ENCODE peak calls at places on chromosome 9, in seven cellular contexts. C, K, A, S, L, E and I are unnamed samples. For H3K9me3 and H3K36me3, the result is how much of the 10 kb centered on the place peaks cover.

GRCh38 chr9:121267689-121268597 is at the start of gene GSN:
- DNase-seq in C (no peak), K (peak), A (peak), S (peak), L (peak), E (peak), I (no peak)

GRCh38 chr9:82539126-82539525 is 523.8 kb downstream of the RASEF start:
- DNase-seq in C (no peak), K (no peak), A (no peak), S (no peak), L (no peak), E (no peak), I (no peak)

GRCh38 chr9:125189011-125189360 is 617 bp downstream of the PPP6C start:
- DNase-seq in C (no peak), K (peak), A (no peak), S (no peak), L (no peak), E (no peak), I (no peak)

GRCh38 chr9:116572095-116572748 is 114.9 kb upstream of the TRIM32 start:
- DNase-seq in C (peak), K (peak), A (peak), S (peak), L (peak), E (peak), I (no peak)

GRCh38 chr9:113349434-113350337 is at the start of gene BSPRY:
- DNase-seq in C (peak), K (peak), A (no peak), S (no peak), L (peak), E (no peak), I (no peak)

GRCh38 chr9:2362170-2362569 is 259.4 kb upstream of the VLDLR start:
- DNase-seq in C (no peak), K (no peak), A (no peak), S (no peak), L (peak), E (no peak), I (peak)

GRCh38 chr9:37978983-37979382 is 75.1 kb upstream of the SLC25A51 start:
- DNase-seq in C (no peak), K (no peak), A (no peak), S (no peak), L (no peak), E (no peak), I (no peak)

GRCh38 chr9:73023025-73023541 is 70.2 kb upstream of the ALDH1A1 start:
- DNase-seq in C (peak), K (peak), A (peak), S (peak), L (peak), E (peak), I (peak)

GRCh38 chr9:127050581-127050980 is 71.9 kb downstream of the ANGPTL2 start:
- DNase-seq in C (no peak), K (no peak), A (no peak), S (no peak), L (no peak), E (no peak), I (no peak)

GRCh38 chr9:21871256-21871975 is 69.0 kb downstream of the MTAP start:
- DNase-seq in C (no peak), K (no peak), A (no peak), S (peak), L (peak), E (no peak), I (no peak)

GRCh38 chr9:110714314-110714713 is 45.7 kb downstream of the MUSK start:
- DNase-seq in C (no peak), K (no peak), A (no peak), S (peak), L (peak), E (peak), I (no peak)

GRCh38 chr9:22079873-22080341 is 70.8 kb upstream of the CDKN2B start:
- DNase-seq in C (no peak), K (peak), A (no peak), S (peak), L (no peak), E (peak), I (no peak)

GRCh38 chr9:34190996-34191892 is 12.4 kb downstream of the UBAP1 start:
- DNase-seq in C (no peak), K (peak), A (peak), S (peak), L (peak), E (peak), I (no peak)

GRCh38 chr9:5587024-5587423 is 41.9 kb upstream of the RIC1 start:
- DNase-seq in C (no peak), K (peak), A (no peak), S (peak), L (peak), E (peak), I (no peak)

GRCh38 chr9:110526426-110526825 is 53.1 kb downstream of the SVEP1 start:
- DNase-seq in C (no peak), K (peak), A (no peak), S (peak), L (peak), E (peak), I (no peak)

GRCh38 chr9:8419871-8420270 is 620.3 kb upstream of the DMAC1 start:
- DNase-seq in C (no peak), K (no peak), A (no peak), S (peak), L (no peak), E (peak), I (no peak)

GRCh38 chr9:97502222-97502983 is 937 bp downstream of the TMOD1 start:
- DNase-seq in C (no peak), K (no peak), A (no peak), S (no peak), L (no peak), E (no peak), I (no peak)

GRCh38 chr9:136867917-136868316 is 1.8 kb upstream of the EDF1 start:
- DNase-seq in C (no peak), K (no peak), A (no peak), S (no peak), L (no peak), E (no peak), I (no peak)

GRCh38 chr9:127561491-127562270 is 50.4 kb upstream of the STXBP1 start:
- DNase-seq in C (peak), K (peak), A (no peak), S (peak), L (peak), E (peak), I (peak)

GRCh38 chr9:88659126-88659525 is 124.1 kb downstream of the NXNL2 start:
- DNase-seq in C (no peak), K (no peak), A (no peak), S (no peak), L (no peak), E (no peak), I (peak)

GRCh38 chr9:131867611-131868192 is 127.8 kb upstream of the RAPGEF1 start:
- DNase-seq in C (no peak), K (no peak), A (no peak), S (no peak), L (no peak), E (no peak), I (no peak)

GRCh38 chr9:84983749-84984148 is 314.2 kb downstream of the NTRK2 start:
- DNase-seq in C (no peak), K (no peak), A (no peak), S (no peak), L (no peak), E (no peak), I (no peak)

GRCh38 chr9:111909444-111909843 is 12.8 kb downstream of the UGCG start:
- DNase-seq in C (no peak), K (no peak), A (no peak), S (no peak), L (no peak), E (no peak), I (no peak)

GRCh38 chr9:114606597-114607207 is 4.4 kb upstream of the TMEM268 start:
- DNase-seq in C (no peak), K (peak), A (no peak), S (peak), L (no peak), E (peak), I (no peak)

GRCh38 chr9:81671880-81672280 is 17.5 kb downstream of the TLE1 start:
- DNase-seq in C (no peak), K (no peak), A (no peak), S (peak), L (no peak), E (peak), I (no peak)

GRCh38 chr9:136140966-136141365 is 22.3 kb upstream of the TMEM250 start:
- DNase-seq in C (no peak), K (no peak), A (no peak), S (no peak), L (no peak), E (peak), I (no peak)

GRCh38 chr9:4084440-4084818 is 215.4 kb downstream of the GLIS3 start:
- DNase-seq in C (no peak), K (no peak), A (no peak), S (peak), L (no peak), E (peak), I (no peak)

GRCh38 chr9:4832786-4833579 is 40.2 kb downstream of the RCL1 start:
- DNase-seq in C (peak), K (peak), A (peak), S (peak), L (peak), E (peak), I (peak)

GRCh38 chr9:136516191-136516654 is 29.6 kb downstream of the NOTCH1 start:
- DNase-seq in C (no peak), K (no peak), A (no peak), S (no peak), L (no peak), E (no peak), I (no peak)

GRCh38 chr9:7089794-7090193 is 332.0 kb downstream of the KDM4C start:
- DNase-seq in C (no peak), K (no peak), A (no peak), S (no peak), L (no peak), E (no peak), I (no peak)

GRCh38 chr9:111683351-111683750 is 21.9 kb downstream of the GNG10 start:
- DNase-seq in C (no peak), K (no peak), A (no peak), S (no peak), L (no peak), E (no peak), I (no peak)

GRCh38 chr9:116027951-116028350 is 125.6 kb upstream of the PAPPA start:
- DNase-seq in C (no peak), K (no peak), A (no peak), S (no peak), L (no peak), E (peak), I (no peak)

GRCh38 chr9:76150016-76150415 is 244.2 kb downstream of the RFK start:
- DNase-seq in C (no peak), K (no peak), A (no peak), S (no peak), L (no peak), E (no peak), I (no peak)

GRCh38 chr9:98193336-98193944 is 1.0 kb upstream of the CORO2A start:
- DNase-seq in C (no peak), K (no peak), A (no peak), S (no peak), L (no peak), E (no peak), I (no peak)

GRCh38 chr9:124453586-124454191 is 3.4 kb downstream of the ADGRD2 start:
- DNase-seq in C (peak), K (no peak), A (no peak), S (no peak), L (no peak), E (no peak), I (no peak)

GRCh38 chr9:111815200-111816070 is 20.7 kb upstream of the SHOC1 start:
- DNase-seq in C (no peak), K (no peak), A (no peak), S (peak), L (peak), E (no peak), I (no peak)

GRCh38 chr9:88310310-88310980 is 77.8 kb upstream of the SPIN1 start:
- DNase-seq in C (no peak), K (no peak), A (peak), S (no peak), L (peak), E (peak), I (no peak)

GRCh38 chr9:72324974-72325373 is 40.0 kb downstream of the ZFAND5 start:
- DNase-seq in C (no peak), K (no peak), A (peak), S (no peak), L (no peak), E (no peak), I (no peak)

DNA sequence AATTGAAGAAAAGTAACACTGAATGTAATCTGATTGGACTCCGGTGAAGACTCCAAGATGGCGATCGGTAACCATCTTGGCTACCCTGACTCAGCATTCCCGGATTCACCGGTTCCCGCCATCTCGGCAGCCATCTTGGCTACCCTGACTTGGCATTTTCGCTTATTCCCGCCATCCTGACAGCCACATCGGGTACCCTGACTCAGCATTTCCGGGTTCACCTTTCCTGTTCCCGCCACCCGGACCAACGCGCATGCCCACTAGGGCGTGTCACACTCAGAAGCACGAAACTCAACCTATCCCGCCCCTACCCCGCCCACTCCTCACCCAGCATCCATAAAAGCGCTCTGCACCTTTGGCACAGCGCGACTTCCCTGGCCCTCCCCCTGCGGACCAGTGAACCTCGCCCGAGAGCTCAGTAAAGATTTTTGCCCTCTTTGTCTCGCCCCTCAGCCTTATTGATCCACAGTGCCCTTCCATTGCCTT is 17.2 kb downstream of the SPTLC1 start:
- DNase-seq in C (peak), K (no peak), A (no peak), S (peak), L (no peak), E (peak), I (peak)
- H3K4me2 ChIP-seq in C (peak), K (no peak), A (no peak), S (no peak), L (no peak), E (no peak), I (peak)

GRCh38 chr9:138123086-138123485 is 245.5 kb downstream of the CACNA1B start:
- DNase-seq in C (no peak), K (no peak), A (no peak), S (no peak), L (no peak), E (no peak), I (no peak)
- H3K9me3 ChIP-seq in C (under half), K (under half), A (under half), S (under half), L (under half), E (under half), I (under half)

GRCh38 chr9:129002989-129003388 is 25.1 kb downstream of the SH3GLB2 start:
- DNase-seq in C (no peak), K (no peak), A (no peak), S (no peak), L (no peak), E (no peak), I (no peak)

GRCh38 chr9:129007035-129007765 is 20.9 kb downstream of the SH3GLB2 start:
- DNase-seq in C (no peak), K (no peak), A (no peak), S (no peak), L (no peak), E (no peak), I (no peak)

GRCh38 chr9:129006328-129007034 is 21.6 kb downstream of the SH3GLB2 start:
- DNase-seq in C (peak), K (peak), A (peak), S (peak), L (peak), E (peak), I (no peak)

GRCh38 chr9:129007766-129008468 is 20.2 kb downstream of the SH3GLB2 start:
- DNase-seq in C (no peak), K (no peak), A (no peak), S (no peak), L (peak), E (no peak), I (no peak)

DNA sequence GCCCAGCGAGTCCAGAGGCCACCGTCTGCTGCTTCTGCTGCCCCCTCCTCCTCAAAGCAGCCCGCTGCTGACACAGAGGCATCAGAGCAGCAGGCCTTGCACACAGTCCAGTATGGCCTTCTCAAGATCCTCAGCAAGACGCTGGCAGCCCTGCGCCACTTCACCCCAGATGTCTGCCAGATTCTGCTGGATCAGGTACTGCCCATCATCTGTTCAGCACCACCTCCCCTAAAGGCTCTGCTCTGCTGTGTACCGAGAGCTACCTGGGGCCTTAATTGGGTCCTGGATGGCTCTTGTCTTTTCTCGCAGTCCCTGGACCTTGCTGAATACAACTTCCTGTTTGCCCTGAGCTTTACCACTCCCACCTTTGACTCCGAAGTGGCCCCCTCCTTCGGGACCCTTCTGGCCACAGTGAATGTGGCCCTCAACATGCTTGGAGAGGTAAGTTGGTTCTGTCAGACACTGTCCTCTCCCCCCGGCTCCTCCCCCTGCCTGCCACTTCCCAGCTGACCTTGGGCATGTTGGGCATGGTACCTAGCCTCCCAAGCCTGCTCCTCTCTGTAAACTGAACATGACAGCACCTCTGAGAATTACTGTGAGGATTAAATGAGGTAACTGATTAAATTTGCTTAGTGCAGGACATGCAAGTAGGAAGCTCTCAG is 22.7 kb downstream of the SH3GLB2 start:
- DNase-seq in C (no peak), K (no peak), A (no peak), S (no peak), L (no peak), E (no peak), I (no peak)
- H3K36me3 ChIP-seq in C (under half), K (under half), A (half or more), S (under half), L (under half), E (half or more), I (under half)

GRCh38 chr9:105064248-105065118 is 136.5 kb upstream of the ABCA1 start:
- DNase-seq in C (no peak), K (peak), A (peak), S (peak), L (peak), E (peak), I (peak)
- H3K4me2 ChIP-seq in C (peak), K (peak), A (peak), S (peak), L (peak), E (peak), I (peak)